ENCODE peak calls at places on chromosomes 1 and 21, in six cellular contexts. One of them, this sample, is unnamed. For H3K4me1 and H3K9me3, the result is how much of the 10 kb centered on the place peaks cover.

GRCh38 chr1:10629091-10629815 is 154.5 kb downstream of the PEX14 start:
- DNase-seq in hepatocyte: no peak
- DNase-seq in fibroblast of lung: no peak
- DNase-seq in BE2C: no peak
- DNase-seq in heart right ventricle: no peak
- DNase-seq in ovary: no peak
- DNase-seq in this sample: no peak

GRCh38 chr21:42151148-42152074 is 67.5 kb upstream of the ABCG1 start:
- DNase-seq in hepatocyte: no peak
- DNase-seq in fibroblast of lung: no peak
- DNase-seq in BE2C: no peak
- DNase-seq in heart right ventricle: no peak
- DNase-seq in ovary: no peak
- DNase-seq in this sample: no peak

GRCh38 chr1:15236226-15237145 is 10.5 kb upstream of the FHAD1 start:
- DNase-seq in hepatocyte: no peak
- DNase-seq in fibroblast of lung: no peak
- DNase-seq in BE2C: peak
- DNase-seq in heart right ventricle: no peak
- DNase-seq in ovary: no peak
- DNase-seq in this sample: no peak

GRCh38 chr1:183346276-183346732 is 71.9 kb downstream of the NMNAT2 start:
- DNase-seq in hepatocyte: no peak
- DNase-seq in fibroblast of lung: no peak
- DNase-seq in BE2C: no peak
- DNase-seq in heart right ventricle: no peak
- DNase-seq in ovary: no peak
- DNase-seq in this sample: no peak

GRCh38 chr1:180917306-180918065 is 4.8 kb downstream of the KIAA1614 start:
- DNase-seq in hepatocyte: no peak
- DNase-seq in fibroblast of lung: no peak
- DNase-seq in BE2C: no peak
- DNase-seq in heart right ventricle: no peak
- DNase-seq in ovary: no peak
- DNase-seq in this sample: no peak

GRCh38 chr1:11406845-11407244 is 72.1 kb upstream of the DISP3 start:
- DNase-seq in hepatocyte: no peak
- DNase-seq in fibroblast of lung: no peak
- DNase-seq in BE2C: no peak
- DNase-seq in heart right ventricle: no peak
- DNase-seq in ovary: no peak
- DNase-seq in this sample: no peak

GRCh38 chr1:217106231-217106630 is 383.0 kb upstream of the ESRRG start:
- DNase-seq in hepatocyte: peak
- DNase-seq in fibroblast of lung: peak
- DNase-seq in BE2C: no peak
- DNase-seq in heart right ventricle: no peak
- DNase-seq in ovary: no peak
- DNase-seq in this sample: no peak

GRCh38 chr1:7967206-7967605 is 5.7 kb downstream of the PARK7 start:
- DNase-seq in hepatocyte: no peak
- DNase-seq in fibroblast of lung: no peak
- DNase-seq in BE2C: no peak
- DNase-seq in heart right ventricle: no peak
- DNase-seq in ovary: no peak
- DNase-seq in this sample: no peak

GRCh38 chr1:220680085-220680687 is 10.0 kb upstream of the C1orf115 start:
- DNase-seq in hepatocyte: peak
- DNase-seq in fibroblast of lung: peak
- DNase-seq in BE2C: peak
- DNase-seq in heart right ventricle: no peak
- DNase-seq in ovary: no peak
- DNase-seq in this sample: peak

GRCh38 chr1:7288992-7289391 is 482.1 kb upstream of the VAMP3 start:
- DNase-seq in hepatocyte: no peak
- DNase-seq in fibroblast of lung: no peak
- DNase-seq in BE2C: no peak
- DNase-seq in heart right ventricle: no peak
- DNase-seq in ovary: no peak
- DNase-seq in this sample: no peak

GRCh38 chr1:218802799-218803198 is 370.9 kb upstream of the LYPLAL1 start:
- DNase-seq in hepatocyte: no peak
- DNase-seq in fibroblast of lung: no peak
- DNase-seq in BE2C: no peak
- DNase-seq in heart right ventricle: no peak
- DNase-seq in ovary: no peak
- DNase-seq in this sample: no peak

GRCh38 chr21:23890652-23891051 is 1716.6 kb downstream of the MRPL39 start:
- DNase-seq in hepatocyte: no peak
- DNase-seq in fibroblast of lung: no peak
- DNase-seq in BE2C: no peak
- DNase-seq in heart right ventricle: no peak
- DNase-seq in ovary: no peak
- DNase-seq in this sample: no peak

GRCh38 chr1:31593770-31594632 is 17.7 kb downstream of the TINAGL1 start:
- DNase-seq in hepatocyte: peak
- DNase-seq in fibroblast of lung: peak
- DNase-seq in BE2C: peak
- DNase-seq in heart right ventricle: peak
- DNase-seq in ovary: peak
- DNase-seq in this sample: peak

GRCh38 chr1:76281306-76281705 is 206.8 kb downstream of the ST6GALNAC3 start:
- DNase-seq in hepatocyte: no peak
- DNase-seq in fibroblast of lung: no peak
- DNase-seq in BE2C: no peak
- DNase-seq in heart right ventricle: no peak
- DNase-seq in ovary: no peak
- DNase-seq in this sample: no peak

GRCh38 chr1:116259665-116260064 is 113.4 kb upstream of the ATP1A1 start:
- DNase-seq in hepatocyte: no peak
- DNase-seq in fibroblast of lung: no peak
- DNase-seq in BE2C: no peak
- DNase-seq in heart right ventricle: no peak
- DNase-seq in ovary: no peak
- DNase-seq in this sample: peak

GRCh38 chr1:32178380-32179192 is 889 bp upstream of the TXLNA start:
- DNase-seq in hepatocyte: peak
- DNase-seq in fibroblast of lung: no peak
- DNase-seq in BE2C: no peak
- DNase-seq in heart right ventricle: no peak
- DNase-seq in ovary: no peak
- DNase-seq in this sample: no peak

GRCh38 chr21:41133896-41134522 is 34.0 kb upstream of the BACE2 start:
- DNase-seq in hepatocyte: peak
- DNase-seq in fibroblast of lung: peak
- DNase-seq in BE2C: no peak
- DNase-seq in heart right ventricle: no peak
- DNase-seq in ovary: no peak
- DNase-seq in this sample: peak

GRCh38 chr1:206633708-206634121 is 1.6 kb upstream of the DYRK3 start:
- DNase-seq in hepatocyte: peak
- DNase-seq in fibroblast of lung: peak
- DNase-seq in BE2C: no peak
- DNase-seq in heart right ventricle: no peak
- DNase-seq in ovary: no peak
- DNase-seq in this sample: no peak

GRCh38 chr1:146012703-146013565 is 8.6 kb downstream of the HJV start:
- DNase-seq in hepatocyte: peak
- DNase-seq in fibroblast of lung: peak
- DNase-seq in BE2C: peak
- DNase-seq in heart right ventricle: no peak
- DNase-seq in ovary: no peak
- DNase-seq in this sample: peak

GRCh38 chr1:112798293-112798692 is 83.2 kb upstream of the PPM1J start:
- DNase-seq in hepatocyte: no peak
- DNase-seq in fibroblast of lung: no peak
- DNase-seq in BE2C: no peak
- DNase-seq in heart right ventricle: no peak
- DNase-seq in ovary: no peak
- DNase-seq in this sample: no peak

GRCh38 chr1:2110738-2111673 is 60.8 kb downstream of the PRKCZ start:
- DNase-seq in hepatocyte: no peak
- DNase-seq in fibroblast of lung: no peak
- DNase-seq in BE2C: peak
- DNase-seq in heart right ventricle: peak
- DNase-seq in ovary: no peak
- DNase-seq in this sample: no peak

GRCh38 chr1:235327559-235328270 is at the start of gene ARID4B:
- DNase-seq in hepatocyte: no peak
- DNase-seq in fibroblast of lung: no peak
- DNase-seq in BE2C: no peak
- DNase-seq in heart right ventricle: peak
- DNase-seq in ovary: peak
- DNase-seq in this sample: no peak
- H3K4me1 ChIP-seq in hepatocyte: under half
- H3K4me1 ChIP-seq in fibroblast of lung: under half
- H3K4me1 ChIP-seq in BE2C: under half
- H3K4me1 ChIP-seq in heart right ventricle: half or more
- H3K4me1 ChIP-seq in ovary: under half
- H3K4me1 ChIP-seq in this sample: half or more

GRCh38 chr1:4056422-4056821 is 156.3 kb upstream of the C1orf174 start:
- DNase-seq in hepatocyte: no peak
- DNase-seq in fibroblast of lung: no peak
- DNase-seq in BE2C: no peak
- DNase-seq in heart right ventricle: no peak
- DNase-seq in ovary: no peak
- DNase-seq in this sample: no peak

GRCh38 chr1:4056989-4057388 is 156.9 kb upstream of the C1orf174 start:
- DNase-seq in hepatocyte: no peak
- DNase-seq in fibroblast of lung: no peak
- DNase-seq in BE2C: no peak
- DNase-seq in heart right ventricle: no peak
- DNase-seq in ovary: no peak
- DNase-seq in this sample: no peak

GRCh38 chr1:4053774-4054173 is 153.7 kb upstream of the C1orf174 start:
- DNase-seq in hepatocyte: no peak
- DNase-seq in fibroblast of lung: no peak
- DNase-seq in BE2C: no peak
- DNase-seq in heart right ventricle: no peak
- DNase-seq in ovary: no peak
- DNase-seq in this sample: no peak

GRCh38 chr1:4054957-4055676 is 155.0 kb upstream of the C1orf174 start:
- DNase-seq in hepatocyte: no peak
- DNase-seq in fibroblast of lung: no peak
- DNase-seq in BE2C: no peak
- DNase-seq in heart right ventricle: no peak
- DNase-seq in ovary: no peak
- DNase-seq in this sample: no peak

GRCh38 chr1:4055677-4055967 is 155.6 kb upstream of the C1orf174 start:
- DNase-seq in hepatocyte: no peak
- DNase-seq in fibroblast of lung: no peak
- DNase-seq in BE2C: no peak
- DNase-seq in heart right ventricle: no peak
- DNase-seq in ovary: no peak
- DNase-seq in this sample: no peak
- H3K9me3 ChIP-seq in hepatocyte: under half
- H3K9me3 ChIP-seq in fibroblast of lung: under half
- H3K9me3 ChIP-seq in BE2C: under half
- H3K9me3 ChIP-seq in heart right ventricle: under half
- H3K9me3 ChIP-seq in ovary: under half
- H3K9me3 ChIP-seq in this sample: under half

GRCh38 chr1:224563666-224564065 is 52.5 kb upstream of the CNIH3 start:
- DNase-seq in hepatocyte: no peak
- DNase-seq in fibroblast of lung: no peak
- DNase-seq in BE2C: no peak
- DNase-seq in heart right ventricle: no peak
- DNase-seq in ovary: no peak
- DNase-seq in this sample: no peak

GRCh38 chr1:224565186-224565585 is 50.9 kb upstream of the CNIH3 start:
- DNase-seq in hepatocyte: peak
- DNase-seq in fibroblast of lung: peak
- DNase-seq in BE2C: no peak
- DNase-seq in heart right ventricle: no peak
- DNase-seq in ovary: no peak
- DNase-seq in this sample: no peak

GRCh38 chr1:224564491-224565084 is 51.5 kb upstream of the CNIH3 start:
- DNase-seq in hepatocyte: no peak
- DNase-seq in fibroblast of lung: no peak
- DNase-seq in BE2C: no peak
- DNase-seq in heart right ventricle: no peak
- DNase-seq in ovary: no peak
- DNase-seq in this sample: no peak

GRCh38 chr1:224569276-224569675 is 46.8 kb upstream of the CNIH3 start:
- DNase-seq in hepatocyte: no peak
- DNase-seq in fibroblast of lung: no peak
- DNase-seq in BE2C: no peak
- DNase-seq in heart right ventricle: no peak
- DNase-seq in ovary: no peak
- DNase-seq in this sample: no peak

DNA sequence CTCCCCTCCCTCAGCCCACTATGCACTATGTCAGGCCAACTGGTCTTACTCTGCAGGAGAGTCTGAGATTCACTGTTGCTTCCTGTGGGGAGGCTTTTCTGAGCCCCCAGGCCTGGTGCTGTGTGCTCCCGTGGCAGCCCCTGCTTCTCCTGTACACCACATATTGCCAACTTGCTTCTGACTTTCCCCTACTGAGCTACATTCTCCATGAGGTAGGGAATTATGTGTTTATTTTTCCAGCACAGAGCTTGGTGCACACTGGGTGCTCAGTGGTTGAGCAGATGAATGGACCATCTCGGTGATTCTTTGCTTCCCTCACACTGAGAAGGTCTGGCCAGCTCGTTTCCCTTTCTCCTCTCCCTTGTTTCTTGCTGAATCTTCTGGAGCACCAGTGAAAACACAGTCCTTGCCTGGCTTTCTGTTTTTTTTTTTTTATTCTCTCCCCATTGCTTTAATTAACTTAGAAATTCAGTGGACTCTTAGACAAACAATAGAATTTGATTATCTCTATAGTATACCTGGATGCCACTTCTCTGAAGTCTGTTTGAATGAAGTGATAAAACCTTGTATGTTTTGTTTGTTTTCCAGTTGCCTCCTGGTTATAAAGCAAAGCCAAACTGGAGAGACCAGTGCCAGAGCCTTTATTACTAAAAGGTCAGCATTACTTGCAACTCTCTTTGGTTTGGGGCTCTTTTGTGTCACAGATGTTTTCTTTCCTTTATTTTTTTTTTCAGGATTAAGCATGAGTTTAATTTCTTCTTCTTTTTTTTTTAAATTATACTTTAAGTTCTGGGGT is 50.3 kb upstream of the CNIH3 start:
- DNase-seq in hepatocyte: no peak
- DNase-seq in fibroblast of lung: no peak
- DNase-seq in BE2C: no peak
- DNase-seq in heart right ventricle: no peak
- DNase-seq in ovary: no peak
- DNase-seq in this sample: no peak
- H3K4me1 ChIP-seq in hepatocyte: under half
- H3K4me1 ChIP-seq in fibroblast of lung: under half
- H3K4me1 ChIP-seq in BE2C: under half
- H3K4me1 ChIP-seq in heart right ventricle: under half
- H3K4me1 ChIP-seq in ovary: under half
- H3K4me1 ChIP-seq in this sample: under half

DNA sequence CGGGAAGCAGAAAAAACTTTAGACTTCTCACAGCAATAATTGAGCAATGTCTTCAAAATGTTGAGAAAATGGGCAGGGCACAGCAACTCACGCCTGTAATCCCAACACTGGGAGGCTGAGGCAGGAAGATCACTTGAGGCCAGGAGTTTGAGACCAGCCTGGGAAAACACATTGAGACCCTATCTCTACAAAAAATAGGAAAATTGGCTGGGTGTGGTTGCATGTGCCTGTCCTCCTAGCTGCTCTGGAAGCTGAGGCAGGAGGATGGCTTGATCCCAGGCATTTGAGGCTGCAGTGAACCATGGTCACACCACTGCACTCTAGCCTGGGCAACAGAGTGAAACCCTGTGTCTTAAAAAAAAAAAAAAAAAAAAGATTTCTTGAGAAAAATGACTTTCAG is 7.8 kb upstream of the ZFP69 start:
- DNase-seq in hepatocyte: no peak
- DNase-seq in fibroblast of lung: no peak
- DNase-seq in BE2C: no peak
- DNase-seq in heart right ventricle: no peak
- DNase-seq in ovary: no peak
- DNase-seq in this sample: no peak
- H3K9me3 ChIP-seq in hepatocyte: under half
- H3K9me3 ChIP-seq in fibroblast of lung: under half
- H3K9me3 ChIP-seq in BE2C: under half
- H3K9me3 ChIP-seq in heart right ventricle: half or more
- H3K9me3 ChIP-seq in ovary: under half
- H3K9me3 ChIP-seq in this sample: half or more